ENCODE peak calls at places on chromosomes 1 and 21, in six cellular contexts. R, E, I, G, B and W are unnamed samples.

GRCh38 chr1:160519542-160520435 is 3.3 kb downstream of the SLAMF6 start:
- DNase-seq in R (peak; percentile 38), B (peak; percentile 41), I (no peak), E (no peak), G (peak; percentile 64), W (no peak)

GRCh38 chr1:42684139-42684538 is 1.9 kb downstream of the YBX1 start:
- DNase-seq in B (peak; percentile 53), R (peak; percentile 42), E (peak; percentile 20), I (no peak), G (no peak), W (peak; percentile 76)

GRCh38 chr1:229412056-229412455 is 21.8 kb downstream of the ACTA1 start:
- DNase-seq in I (no peak), R (no peak), E (no peak), G (no peak), B (no peak), W (peak; percentile 34)

GRCh38 chr1:220038640-220039039 is 7.7 kb downstream of the EPRS1 start:
- DNase-seq in R (no peak), G (no peak), B (no peak), E (no peak), I (no peak), W (no peak)

GRCh38 chr1:41389009-41389408 is 27.8 kb downstream of the FOXO6 start:
- DNase-seq in G (no peak), B (no peak), R (no peak), E (no peak), I (no peak), W (no peak)

GRCh38 chr1:14334336-14335176 is 263.9 kb upstream of the KAZN start:
- DNase-seq in B (peak; percentile 73), R (no peak), I (no peak), E (no peak), G (no peak), W (no peak)

GRCh38 chr1:109497449-109498160 is 3.7 kb downstream of the CYB561D1 start:
- DNase-seq in R (no peak), B (no peak), G (no peak), I (no peak), E (no peak), W (peak; percentile 59)

GRCh38 chr1:48600182-48600581 is 128.2 kb upstream of the SPATA6 start:
- DNase-seq in I (no peak), G (no peak), B (no peak), R (no peak), E (no peak), W (no peak)

GRCh38 chr21:42425603-42425985 is 21.9 kb downstream of the UBASH3A start:
- DNase-seq in I (no peak), G (peak; percentile 84), E (no peak), R (no peak), B (no peak), W (peak; percentile 58)

GRCh38 chr1:40862008-40862863 is at the start of gene CITED4:
- DNase-seq in E (peak; percentile 88), G (peak; percentile 55), R (peak; percentile 95), B (peak; percentile 97), I (peak; percentile 94), W (peak; percentile 92)

GRCh38 chr21:44550807-44551206 is 498 bp downstream of the KRTAP10-2 start:
- DNase-seq in E (no peak), G (no peak), B (no peak), R (no peak), I (no peak), W (no peak)

GRCh38 chr1:216682694-216683243 is 40.5 kb downstream of the ESRRG start:
- DNase-seq in B (no peak), R (no peak), I (no peak), G (no peak), E (no peak), W (no peak)
- TF ChIP-seq CTCF in B (no peak), R (no peak), I (no peak), G (no peak), E (no peak), W (no peak)

DNA sequence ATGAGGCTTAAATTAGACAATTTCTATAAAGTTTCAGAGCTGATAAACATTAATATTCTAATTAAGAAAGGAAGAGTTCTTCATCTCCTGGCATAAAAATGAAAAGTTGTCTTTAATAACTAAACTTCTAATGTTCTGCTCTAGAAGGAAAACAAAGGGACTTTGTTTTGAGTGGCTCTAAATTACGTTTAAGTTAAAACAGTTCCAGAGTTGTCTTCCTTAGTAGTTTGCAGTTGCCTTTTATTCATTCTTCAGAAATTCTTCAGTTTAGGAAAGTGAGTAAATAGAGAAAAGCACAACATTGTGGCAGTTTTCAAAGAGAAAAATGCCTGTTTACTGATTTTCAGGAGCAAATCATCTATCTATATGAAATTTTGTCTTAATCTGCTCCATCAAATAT is 86.9 kb downstream of the TTC3 start:
- DNase-seq in E (no peak), G (no peak), I (no peak), B (no peak), R (no peak), W (no peak)
- TF ChIP-seq MYC in E (no peak), G (no peak), I (no peak), B (no peak), R (no peak), W (no peak)

GRCh38 chr1:169945171-169945570 is 51.5 kb upstream of the SCYL3 start:
- DNase-seq in G (no peak), R (no peak), E (no peak), I (no peak), B (no peak), W (no peak)
- TF ChIP-seq MAX in G (no peak), R (no peak), E (no peak), I (no peak), B (no peak), W (no peak)

GRCh38 chr1:77742011-77742555 is 17.6 kb downstream of the USP33 start:
- DNase-seq in B (peak; percentile 43), E (no peak), I (no peak), G (no peak), R (no peak), W (no peak)

GRCh38 chr1:77739235-77739634 is 20.4 kb downstream of the USP33 start:
- DNase-seq in B (no peak), G (no peak), R (no peak), I (no peak), E (no peak), W (peak; percentile 13)

GRCh38 chr1:77741316-77741715 is 18.3 kb downstream of the USP33 start:
- DNase-seq in B (no peak), G (no peak), I (no peak), R (no peak), E (no peak), W (no peak)

DNA sequence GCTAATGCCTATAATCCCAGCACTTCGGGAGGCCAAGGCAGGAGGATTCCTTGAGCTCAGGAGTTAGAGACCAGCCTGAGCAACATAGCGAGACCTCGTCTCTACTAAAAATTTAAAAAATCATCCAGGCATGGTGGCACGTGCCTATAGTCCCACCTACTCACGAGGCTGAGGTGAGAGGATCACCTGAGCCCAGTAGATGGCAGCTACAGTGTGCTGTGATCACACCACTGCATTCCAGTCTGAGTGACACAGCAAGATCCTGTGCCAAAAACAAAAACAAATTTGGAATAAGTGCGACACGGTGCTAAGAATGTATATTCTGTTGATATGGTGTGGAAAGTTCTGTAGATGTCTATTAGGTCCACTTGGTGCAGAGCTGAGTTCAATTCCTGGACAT is 15.1 kb downstream of the USP33 start:
- DNase-seq in R (no peak), B (peak; percentile 18), I (no peak), E (no peak), G (no peak), W (no peak)
- TF ChIP-seq CTCF in R (no peak), B (peak; percentile 19), I (no peak), E (peak; percentile 24), G (no peak), W (no peak)

GRCh38 chr1:163170331-163170730 is 32.4 kb downstream of the RGS5 start:
- DNase-seq in B (no peak), R (no peak), G (no peak), I (no peak), E (no peak), W (no peak)
- TF ChIP-seq MYC in B (no peak), R (no peak), G (no peak), I (no peak), E (no peak), W (no peak)

DNA sequence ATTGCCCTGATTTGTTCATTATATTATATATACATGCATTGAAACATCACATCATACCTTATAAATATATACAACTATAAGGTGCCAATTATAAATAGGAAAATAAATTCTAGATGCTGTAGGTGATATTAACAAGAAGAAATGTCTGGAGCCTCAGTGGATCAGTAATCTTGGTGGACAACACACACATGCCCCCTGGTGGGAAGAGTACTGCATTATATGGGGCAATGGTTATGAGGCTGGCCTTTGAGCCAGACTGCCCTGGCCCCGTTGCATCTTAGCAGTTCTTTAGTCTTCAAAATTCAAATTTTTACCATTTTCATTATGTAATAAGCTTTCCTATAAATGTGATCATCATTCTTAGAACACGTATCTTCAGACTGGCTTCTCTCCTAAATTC is 335.0 kb upstream of the GREM2 start:
- DNase-seq in R (peak; percentile 46), E (peak; percentile 16), I (peak; percentile 52), B (peak; percentile 12), G (no peak), W (peak; percentile 38)
- TF ChIP-seq MAX in R (no peak), E (no peak), I (no peak), B (no peak), G (no peak), W (no peak)

GRCh38 chr1:65308781-65309316 is 494 bp upstream of the DNAJC6 start:
- DNase-seq in R (no peak), I (no peak), E (no peak), B (no peak), G (no peak), W (no peak)

GRCh38 chr1:65310078-65310587 is 790 bp downstream of the DNAJC6 start:
- DNase-seq in I (no peak), E (no peak), G (no peak), R (peak; percentile 4), B (peak; percentile 90), W (no peak)

DNA sequence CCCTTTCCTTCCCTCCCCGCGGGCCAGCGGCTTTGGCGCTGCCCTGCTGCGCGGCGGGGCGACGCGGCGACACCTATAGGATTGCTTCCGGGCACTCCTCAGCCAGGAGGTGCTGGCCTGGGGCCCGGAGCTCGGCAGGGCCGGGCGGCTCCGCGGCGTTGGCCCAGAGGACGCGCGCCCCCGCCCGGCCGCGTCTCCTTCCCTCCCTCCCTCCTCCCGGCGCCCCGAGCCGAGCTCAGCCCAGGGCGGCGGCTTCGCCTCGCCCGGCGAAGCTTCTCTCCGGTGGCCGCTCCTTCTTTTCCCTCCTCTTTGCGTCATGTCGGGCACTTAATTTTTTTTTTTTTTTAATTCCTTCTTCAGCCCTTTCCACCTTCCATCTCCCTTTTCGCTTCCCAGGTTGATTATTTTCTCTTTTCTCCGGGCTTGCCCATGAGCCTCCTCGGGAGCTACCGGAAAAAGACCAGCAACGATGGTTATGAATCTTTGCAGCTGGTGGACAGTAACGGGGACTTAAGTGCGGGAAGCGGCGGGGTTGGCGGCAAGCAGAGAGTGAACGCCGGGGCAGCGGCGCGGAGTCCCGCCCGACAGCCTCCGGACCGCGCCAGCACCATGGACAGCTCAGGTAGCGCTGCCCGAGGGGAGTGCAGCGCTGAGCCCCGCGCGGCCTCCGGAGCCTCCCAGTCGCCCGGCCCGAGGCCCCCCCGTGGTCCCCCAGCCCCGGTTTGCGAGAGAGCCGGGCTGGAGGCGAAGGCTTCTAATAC is at the start of gene DNAJC6:
- DNase-seq in R (peak; percentile 35), I (peak; percentile 67), G (no peak), B (peak; percentile 88), E (peak; percentile 20), W (no peak)
- TF ChIP-seq CTCF in R (no peak), I (no peak), G (no peak), B (peak; percentile 37), E (peak; percentile 43), W (no peak)